ENCODE peak calls at places on chromosomes 13 and 19, in six cellular contexts. T is ascending aorta, I is left ventricle myocardium inferior, V is hepatocyte, C is colonic mucosa, P is transverse colon. K is an unnamed sample.

GRCh38 chr13:25654332-25654731 is 282.6 kb downstream of the ATP8A2 start:
- DNase-seq in C (no peak), V (no peak), I (no peak), T (no peak), P (no peak), K (no peak)

GRCh38 chr13:57569981-57570380 is 61.6 kb upstream of the PCDH17 start:
- DNase-seq in C (no peak), P (no peak), T (no peak), V (no peak), I (no peak), K (no peak)

GRCh38 chr19:7912144-7912696 is 2.4 kb upstream of the TGFBR3L start:
- DNase-seq in T (no peak), P (no peak), C (no peak), I (no peak), V (no peak), K (no peak)

GRCh38 chr19:11420894-11421606 is 1.9 kb upstream of the RGL3 start:
- DNase-seq in T (no peak), I (peak; percentile 61), P (no peak), C (peak; percentile 40), V (peak; percentile 28), K (no peak)

GRCh38 chr19:51059715-51060114 is 5.2 kb downstream of the KLK13 start:
- DNase-seq in T (no peak), C (no peak), P (no peak), I (no peak), V (no peak), K (no peak)

GRCh38 chr19:31099470-31100190 is 249.6 kb downstream of the TSHZ3 start:
- DNase-seq in P (no peak), I (no peak), V (no peak), T (no peak), C (no peak), K (no peak)

GRCh38 chr13:114002009-114002544 is 28.2 kb upstream of the C13orf46 start:
- DNase-seq in C (no peak), T (no peak), P (peak; percentile 63), V (no peak), I (no peak), K (peak; percentile 37)

GRCh38 chr13:80214050-80214449 is 126.9 kb downstream of the SPRY2 start:
- DNase-seq in T (no peak), C (no peak), P (no peak), I (no peak), V (no peak), K (no peak)

GRCh38 chr13:99987180-99988047 is 5.8 kb downstream of the ZIC2 start:
- DNase-seq in I (no peak), P (no peak), C (no peak), V (no peak), T (no peak), K (no peak)

GRCh38 chr13:111202149-111202548 is 87.0 kb downstream of the ARHGEF7 start:
- DNase-seq in I (no peak), P (no peak), C (no peak), T (peak; percentile 55), V (no peak), K (no peak)

GRCh38 chr13:111204438-111205177 is 89.5 kb downstream of the ARHGEF7 start:
- DNase-seq in V (peak; percentile 85), T (peak; percentile 87), I (peak; percentile 48), P (no peak), C (no peak), K (no peak)

GRCh38 chr13:111206148-111206547 is 91.0 kb downstream of the ARHGEF7 start:
- DNase-seq in C (no peak), P (no peak), I (no peak), V (no peak), T (no peak), K (no peak)

GRCh38 chr13:111202745-111203144 is 87.6 kb downstream of the ARHGEF7 start:
- DNase-seq in P (no peak), C (no peak), V (peak; percentile 55), I (no peak), T (peak; percentile 69), K (no peak)

GRCh38 chr13:111203742-111204386 is 88.8 kb downstream of the ARHGEF7 start:
- DNase-seq in T (peak; percentile 60), I (no peak), C (no peak), P (no peak), V (no peak), K (no peak)
- H3K4me1 ChIP-seq in T (peaks cover 71% of the 10 kb centered on the region), I (peaks cover 95% of the 10 kb centered on the region), C (no peaks in the 10 kb centered on the region), P (peaks cover 8% of the 10 kb centered on the region), V (peaks cover 26% of the 10 kb centered on the region), K (peaks cover 4% of the 10 kb centered on the region)

DNA sequence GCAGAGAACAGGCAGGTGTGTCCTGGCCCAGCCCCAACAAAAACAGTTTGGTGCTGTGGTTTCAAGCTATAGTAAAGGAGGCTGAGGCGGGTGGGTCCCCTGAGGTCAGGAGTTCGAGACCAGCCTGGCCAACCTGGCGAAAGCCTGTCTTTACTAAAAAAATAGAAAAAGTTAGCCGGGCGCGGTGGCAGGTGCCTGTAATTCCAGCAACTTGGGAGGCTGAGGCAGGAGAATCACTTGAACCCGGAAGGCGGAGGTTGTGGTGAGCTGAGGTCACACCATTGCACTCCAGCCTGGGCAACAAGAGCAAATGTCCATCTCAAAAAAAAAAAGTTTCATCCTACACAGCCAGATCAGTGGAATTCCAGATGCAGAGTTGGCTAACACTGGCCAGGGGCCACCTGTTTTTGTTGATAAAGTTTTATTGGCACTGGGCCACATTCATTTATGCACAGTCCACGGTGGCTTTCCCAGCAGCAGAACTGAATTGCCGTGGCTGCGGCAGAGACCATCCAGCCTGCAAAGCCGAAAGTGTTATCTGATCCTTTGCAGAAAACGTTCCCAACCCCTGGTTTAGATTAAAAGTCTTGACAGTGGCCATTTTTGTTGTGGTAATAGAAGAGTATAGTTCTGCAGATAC is 8.5 kb downstream of the NCLN start:
- DNase-seq in V (no peak), I (no peak), P (no peak), T (no peak), C (no peak), K (no peak)
- H3K4me1 ChIP-seq in V (no peaks in the 10 kb centered on the region), I (peaks cover 8% of the 10 kb centered on the region), P (peaks cover 3% of the 10 kb centered on the region), T (no peaks in the 10 kb centered on the region), C (peaks cover 6% of the 10 kb centered on the region), K (no peaks in the 10 kb centered on the region)

GRCh38 chr13:48156466-48156865 is 61.6 kb upstream of the MED4 start:
- DNase-seq in P (peak; percentile 51), C (peak; percentile 42), T (no peak), V (no peak), I (no peak), K (peak; percentile 44)

GRCh38 chr13:48155850-48156249 is 60.9 kb upstream of the MED4 start:
- DNase-seq in T (no peak), C (no peak), I (no peak), P (no peak), V (no peak), K (peak; percentile 84)

GRCh38 chr13:48153186-48153585 is 58.3 kb upstream of the MED4 start:
- DNase-seq in C (no peak), T (no peak), V (no peak), I (no peak), P (no peak), K (no peak)

GRCh38 chr13:48151766-48152165 is 56.9 kb upstream of the MED4 start:
- DNase-seq in T (no peak), I (no peak), V (no peak), P (no peak), C (no peak), K (no peak)

GRCh38 chr13:48154671-48155070 is 59.8 kb upstream of the MED4 start:
- DNase-seq in T (no peak), I (no peak), P (no peak), C (no peak), V (no peak), K (no peak)
- H3K4me1 ChIP-seq in T (no peaks in the 10 kb centered on the region), I (peaks cover 5% of the 10 kb centered on the region), P (no peaks in the 10 kb centered on the region), C (no peaks in the 10 kb centered on the region), V (no peaks in the 10 kb centered on the region), K (peaks cover 6% of the 10 kb centered on the region)

DNA sequence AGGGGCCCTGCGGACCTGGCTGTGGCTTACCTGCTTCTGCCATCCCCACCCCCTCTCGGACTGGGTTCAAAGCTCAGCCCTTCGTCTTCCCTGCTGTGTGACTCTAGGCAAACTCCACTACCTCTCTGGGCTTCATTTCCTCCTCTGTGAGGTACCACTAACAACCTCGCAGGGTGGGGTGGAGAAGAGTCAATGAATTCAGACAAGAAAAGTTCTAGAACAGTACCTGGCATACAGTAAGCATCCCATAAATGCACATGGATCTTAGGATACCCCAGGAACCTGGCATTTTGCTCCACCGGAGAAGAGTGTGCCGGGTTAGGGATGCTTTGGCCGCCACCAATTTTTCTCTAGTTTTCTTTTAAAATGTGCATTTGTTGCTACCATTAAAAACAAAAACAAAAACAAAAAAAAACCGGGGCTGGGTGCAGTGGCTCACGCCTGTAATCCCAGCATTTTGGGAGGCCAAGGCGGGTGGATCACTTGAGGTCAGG is 3.4 kb downstream of the TLE5 start:
- DNase-seq in C (no peak), I (no peak), T (no peak), V (no peak), P (no peak), K (no peak)
- H3K4me1 ChIP-seq in C (no peaks in the 10 kb centered on the region), I (peaks cover 75% of the 10 kb centered on the region), T (peaks cover 18% of the 10 kb centered on the region), V (peaks cover 55% of the 10 kb centered on the region), P (peaks cover 39% of the 10 kb centered on the region), K (no peaks in the 10 kb centered on the region)

GRCh38 chr19:35040826-35041547 is 534 bp upstream of the HPN start:
- DNase-seq in I (peak; percentile 95), T (peak; percentile 88), C (peak; percentile 82), P (peak; percentile 77), V (peak; percentile 89), K (peak; percentile 24)

GRCh38 chr19:35043906-35044305 is 2.4 kb downstream of the HPN start:
- DNase-seq in P (no peak), V (peak; percentile 10), I (no peak), C (no peak), T (no peak), K (no peak)

GRCh38 chr19:35042954-35043604 is 1.6 kb downstream of the HPN start:
- DNase-seq in V (no peak), C (no peak), P (no peak), I (no peak), T (no peak), K (no peak)

GRCh38 chr19:35041548-35042055 is at the start of gene HPN:
- DNase-seq in T (no peak), C (no peak), V (peak; percentile 91), I (no peak), P (no peak), K (no peak)

GRCh38 chr19:35042056-35042730 is 672 bp downstream of the HPN start:
- DNase-seq in C (no peak), V (peak; percentile 81), T (no peak), P (no peak), I (no peak), K (no peak)
- H3K4me1 ChIP-seq in C (no peaks in the 10 kb centered on the region), V (peaks cover 16% of the 10 kb centered on the region), T (peaks cover 16% of the 10 kb centered on the region), P (peaks cover 14% of the 10 kb centered on the region), I (peaks cover 57% of the 10 kb centered on the region), K (no peaks in the 10 kb centered on the region)

GRCh38 chr19:1247747-1248453 is 483 bp upstream of the MIDN start:
- DNase-seq in P (peak; percentile 82), I (peak; percentile 77), V (peak; percentile 88), C (peak; percentile 83), T (peak; percentile 92), K (peak; percentile 72)
- H3K4me1 ChIP-seq in P (peaks cover 44% of the 10 kb centered on the region), I (peaks cover 85% of the 10 kb centered on the region), V (peaks cover 38% of the 10 kb centered on the region), C (peaks cover 27% of the 10 kb centered on the region), T (peaks cover 48% of the 10 kb centered on the region), K (no peaks in the 10 kb centered on the region)

GRCh38 chr19:13012390-13012689 is 17.1 kb downstream of the NFIX start:
- DNase-seq in P (no peak), T (no peak), V (no peak), C (no peak), I (no peak), K (no peak)
- H3K4me1 ChIP-seq in P (peaks cover 46% of the 10 kb centered on the region), T (peaks cover 71% of the 10 kb centered on the region), V (peaks cover 30% of the 10 kb centered on the region), C (peaks cover 3% of the 10 kb centered on the region), I (peaks cover 100% of the 10 kb centered on the region), K (peaks cover 26% of the 10 kb centered on the region)